ENCODE peak calls at places on chromosome 5, in ten cellular contexts. F, B, R, I, C, Y, K, Z, X and W are unnamed samples.

GRCh38 chr5:132072508-132072907 is 1.1 kb upstream of the CSF2 start:
- DNase-seq in X (no peak), K (no peak), B (no peak), F (no peak), Y (peak; percentile 72), C (no peak), R (no peak), Z (no peak), I (no peak), W (no peak)

GRCh38 chr5:66661149-66661548 is 65.0 kb downstream of the MAST4 start:
- DNase-seq in F (no peak), C (no peak), I (peak; percentile 26), K (no peak), R (no peak), B (no peak), Y (no peak), Z (no peak), X (no peak), W (no peak)

GRCh38 chr5:178350361-178351220 is 118.0 kb upstream of the PHYKPL start:
- DNase-seq in X (no peak), B (no peak), I (no peak), K (no peak), F (no peak), Y (no peak), Z (no peak), R (no peak), C (no peak), W (no peak)

GRCh38 chr5:118598311-118598710 is 390.0 kb downstream of the DTWD2 start:
- DNase-seq in B (no peak), I (no peak), R (no peak), F (no peak), Z (no peak), X (no peak), Y (no peak), K (no peak), C (no peak), W (no peak)

GRCh38 chr5:100900796-100901731 is 2.0 kb downstream of the ST8SIA4 start:
- DNase-seq in F (peak; percentile 88), B (peak; percentile 72), I (peak; percentile 70), C (no peak), Z (peak; percentile 68), X (peak; percentile 83), Y (peak; percentile 77), K (peak; percentile 53), R (no peak), W (no peak)

GRCh38 chr5:9388941-9389674 is 156.8 kb downstream of the SEMA5A start:
- DNase-seq in Y (no peak), I (no peak), Z (no peak), C (no peak), K (no peak), X (no peak), B (no peak), F (no peak), R (no peak), W (no peak)

GRCh38 chr5:7878381-7878873 is 9.5 kb downstream of the MTRR start:
- DNase-seq in Y (no peak), I (no peak), K (peak; percentile 87), B (no peak), X (no peak), C (no peak), R (no peak), Z (peak; percentile 93), F (no peak), W (no peak)

GRCh38 chr5:141192110-141192725 is at the start of gene PCDHB10:
- DNase-seq in X (no peak), I (no peak), B (no peak), K (peak; percentile 40), R (no peak), Z (peak; percentile 41), C (no peak), F (no peak), Y (no peak), W (no peak)

DNA sequence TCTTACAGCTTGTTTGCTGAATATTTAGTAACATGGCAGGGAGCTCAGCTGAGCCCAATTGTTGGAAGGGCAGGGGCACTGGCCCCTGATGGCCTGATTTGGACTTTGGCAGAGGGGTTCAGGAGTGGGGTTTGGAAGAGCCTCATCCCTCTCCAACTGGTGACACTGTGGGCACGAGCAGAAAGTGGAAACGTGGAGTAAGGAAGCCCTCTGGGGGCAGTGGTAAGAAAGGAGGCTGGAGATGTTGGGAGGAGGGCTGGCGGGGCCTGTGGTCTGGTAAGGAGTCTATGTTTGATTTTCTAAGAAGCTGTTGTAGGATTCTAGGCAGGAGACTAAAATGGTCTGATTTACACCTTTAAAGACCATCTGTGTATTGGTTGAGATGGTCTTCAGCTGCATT is 208.9 kb downstream of the HSPA4 start:
- DNase-seq in R (no peak), X (no peak), B (no peak), I (no peak), Y (no peak), Z (peak; percentile 10), K (no peak), C (no peak), F (no peak), W (no peak)
- TF ChIP-seq CTCF in R (no peak), X (no peak), B (no peak), I (no peak), Y (no peak), Z (peak; percentile 41), K (no peak), C (peak; percentile 42), F (no peak), W (no peak)

GRCh38 chr5:116466740-116467139 is 107.9 kb downstream of the SEMA6A start:
- DNase-seq in F (no peak), B (no peak), Z (no peak), X (no peak), R (no peak), I (no peak), C (no peak), Y (no peak), K (no peak), W (no peak)
- H3K27ac ChIP-seq in F (no peak overlapping the region), B (no peak overlapping the region), Z (no peak overlapping the region), X (no peak overlapping the region), R (no peak overlapping the region), I (peak overlapping the region; percentile 14), C (no peak overlapping the region), Y (no peak overlapping the region), K (no peak overlapping the region), W (no peak overlapping the region)

GRCh38 chr5:154253807-154254206 is 63.3 kb downstream of the GALNT10 start:
- DNase-seq in B (no peak), Y (no peak), K (no peak), I (no peak), X (no peak), R (no peak), C (no peak), F (no peak), Z (no peak), W (no peak)

GRCh38 chr5:154251529-154251928 is 61.0 kb downstream of the GALNT10 start:
- DNase-seq in B (no peak), X (no peak), I (no peak), R (no peak), C (no peak), F (no peak), Y (no peak), K (no peak), Z (no peak), W (no peak)

GRCh38 chr5:154258531-154259217 is 68.1 kb downstream of the GALNT10 start:
- DNase-seq in I (no peak), R (no peak), X (no peak), C (no peak), F (no peak), K (no peak), Z (no peak), Y (no peak), B (no peak), W (no peak)

GRCh38 chr5:154249786-154250185 is 59.3 kb downstream of the GALNT10 start:
- DNase-seq in I (no peak), B (no peak), X (no peak), F (no peak), K (no peak), Y (no peak), Z (no peak), C (no peak), R (no peak), W (no peak)

DNA sequence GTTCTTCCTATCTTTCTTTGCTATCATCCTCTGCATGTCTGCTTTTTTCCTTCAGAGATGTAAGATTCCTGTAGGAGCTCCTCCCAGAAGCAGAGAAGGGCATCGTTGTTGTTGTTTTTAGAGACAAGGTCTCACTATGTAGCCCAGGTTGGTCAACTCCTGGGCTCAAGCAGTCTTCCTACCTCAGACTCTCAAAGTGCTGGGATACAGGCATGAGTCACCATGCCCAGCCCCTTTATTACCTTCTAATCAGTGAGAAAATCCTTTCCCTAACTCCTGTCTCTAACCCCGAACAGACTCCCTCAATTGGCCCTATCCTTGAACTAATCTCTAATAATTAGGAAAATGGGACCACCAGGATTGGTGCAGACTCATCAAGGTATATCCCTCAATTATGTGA is 64.4 kb downstream of the GALNT10 start:
- DNase-seq in I (no peak), X (no peak), R (no peak), F (no peak), C (no peak), K (no peak), Y (no peak), B (no peak), Z (no peak), W (no peak)
- TF ChIP-seq CTCF in I (no peak), X (no peak), R (no peak), F (no peak), C (no peak), K (no peak), Y (no peak), B (no peak), Z (no peak), W (no peak)

GRCh38 chr5:134084570-134084969 is 29.9 kb upstream of the TCF7 start:
- DNase-seq in R (no peak), F (no peak), Y (no peak), I (no peak), K (no peak), C (no peak), Z (no peak), X (no peak), B (no peak), W (no peak)

GRCh38 chr5:134084166-134084565 is 30.3 kb upstream of the TCF7 start:
- DNase-seq in I (no peak), C (no peak), X (no peak), K (no peak), Z (no peak), F (no peak), B (no peak), Y (no peak), R (no peak), W (no peak)

GRCh38 chr5:134079748-134080581 is 34.5 kb upstream of the TCF7 start:
- DNase-seq in Y (no peak), F (no peak), I (no peak), R (no peak), B (no peak), Z (no peak), K (no peak), C (no peak), X (peak; percentile 65), W (no peak)

GRCh38 chr5:134083517-134083916 is 31.0 kb upstream of the TCF7 start:
- DNase-seq in Y (no peak), F (no peak), X (no peak), C (no peak), K (no peak), R (no peak), B (no peak), I (no peak), Z (no peak), W (no peak)

DNA sequence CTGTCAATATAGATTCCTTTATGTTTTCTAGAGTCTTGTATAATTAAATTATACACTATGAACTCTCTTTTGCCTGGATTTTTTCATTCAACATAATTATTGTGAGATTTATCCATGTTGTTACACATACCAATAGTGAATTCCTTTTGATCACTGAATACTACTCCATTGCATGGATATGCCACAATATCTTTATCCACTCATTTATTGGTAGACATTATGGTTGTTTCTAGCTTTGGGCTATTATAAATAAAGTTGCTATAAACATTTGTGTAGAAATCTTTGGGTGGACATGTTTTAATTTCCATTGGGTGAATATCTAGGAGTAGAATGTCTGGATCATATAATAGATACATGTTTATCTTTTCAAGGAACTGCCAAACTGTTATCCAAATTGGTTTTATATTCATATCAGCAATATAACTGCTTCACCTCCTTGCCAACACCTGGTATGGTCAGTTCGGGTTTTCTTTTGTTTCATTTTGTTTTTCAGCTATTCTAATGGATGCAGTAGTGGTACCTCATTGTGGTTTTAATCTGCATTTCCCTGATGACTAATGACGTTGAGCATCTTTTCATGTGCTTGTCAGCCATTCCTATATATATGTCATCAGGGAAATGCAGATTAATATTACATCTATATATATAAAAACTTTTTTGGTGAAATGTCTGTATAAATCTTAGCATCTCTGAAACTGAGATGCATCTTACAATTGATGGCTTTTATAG is 32.1 kb upstream of the TCF7 start:
- DNase-seq in I (no peak), Z (no peak), Y (no peak), X (no peak), C (no peak), F (no peak), B (no peak), K (no peak), R (no peak), W (no peak)
- H3K27ac ChIP-seq in I (no peak overlapping the region), Z (no peak overlapping the region), Y (no peak overlapping the region), X (no peak overlapping the region), C (no peak overlapping the region), F (no peak overlapping the region), B (no peak overlapping the region), K (no peak overlapping the region), R (no peak overlapping the region), W (no peak overlapping the region)